ENCODE peak calls at places on chromosomes 4 and X, in eight cellular contexts. E, Z, Q, J, Y, X, K and R are unnamed samples.

GRCh38 chr4:146072381-146072780 is 103.1 kb upstream of the LSM6 start:
- DNase-seq in E (no peak), Z (no peak), Q (no peak), J (no peak), Y (no peak), X (no peak), K (no peak), R (peak)

GRCh38 chr4:108155373-108155772 is 13.4 kb downstream of the LEF1 start:
- DNase-seq in E (no peak), Z (no peak), Q (peak), J (no peak), Y (no peak), X (peak), K (peak), R (no peak)

GRCh38 chrX:2406891-2407518 is 93.8 kb downstream of the DHRSX start:
- DNase-seq in E (no peak), Z (no peak), Q (no peak), J (no peak), Y (no peak), X (no peak), K (no peak), R (no peak)

GRCh38 chr4:126560794-126561193 is 1072.0 kb upstream of the INTU start:
- DNase-seq in E (no peak), Z (no peak), Q (no peak), J (no peak), Y (no peak), X (no peak), K (no peak), R (peak)

GRCh38 chrX:4805559-4805958 is 1092.1 kb upstream of the PRKX start:
- DNase-seq in E (no peak), Z (no peak), Q (no peak), J (no peak), Y (no peak), X (no peak), K (no peak), R (no peak)

GRCh38 chr4:156420557-156420956 is 466.9 kb upstream of the CTSO start:
- DNase-seq in E (no peak), Z (no peak), Q (no peak), J (no peak), Y (no peak), X (no peak), K (peak), R (peak)

GRCh38 chr4:74671074-74671698 is 123.1 kb downstream of the BTC start:
- DNase-seq in E (no peak), Z (peak), Q (peak), J (peak), Y (peak), X (peak), K (peak), R (peak)

GRCh38 chr4:139921551-139922184 is 232.3 kb downstream of the MAML3 start:
- DNase-seq in E (peak), Z (no peak), Q (no peak), J (no peak), Y (peak), X (no peak), K (no peak), R (no peak)

GRCh38 chrX:100207331-100208024 is 202.6 kb downstream of the PCDH19 start:
- DNase-seq in E (no peak), Z (no peak), Q (no peak), J (no peak), Y (no peak), X (no peak), K (no peak), R (no peak)

GRCh38 chr4:145045180-145045579 is 52.8 kb downstream of the ANAPC10 start:
- DNase-seq in E (no peak), Z (no peak), Q (no peak), J (no peak), Y (no peak), X (no peak), K (no peak), R (no peak)

GRCh38 chr4:62193726-62194125 is 993.6 kb downstream of the ADGRL3 start:
- DNase-seq in E (no peak), Z (no peak), Q (no peak), J (no peak), Y (no peak), X (no peak), K (peak), R (no peak)

GRCh38 chr4:25788839-25789238 is 73.9 kb downstream of the SEL1L3 start:
- DNase-seq in E (no peak), Z (no peak), Q (no peak), J (no peak), Y (no peak), X (no peak), K (no peak), R (no peak)

GRCh38 chrX:154032653-154033052 is 13.0 kb upstream of the IRAK1 start:
- DNase-seq in E (no peak), Z (no peak), Q (no peak), J (no peak), Y (no peak), X (no peak), K (no peak), R (no peak)

GRCh38 chr4:123107444-123108252 is 185.3 kb upstream of the NUDT6 start:
- DNase-seq in E (peak), Z (no peak), Q (no peak), J (no peak), Y (no peak), X (no peak), K (no peak), R (no peak)

GRCh38 chr4:146582864-146583263 is 55.8 kb upstream of the POU4F2 start:
- DNase-seq in E (no peak), Z (no peak), Q (no peak), J (peak), Y (no peak), X (no peak), K (no peak), R (peak)

GRCh38 chrX:51144828-51145442 is 187.7 kb upstream of the NUDT10 start:
- DNase-seq in E (no peak), Z (peak), Q (peak), J (peak), Y (peak), X (no peak), K (peak), R (peak)

GRCh38 chr4:52726821-52727580 is 24.2 kb downstream of the ERVMER34-1 start:
- DNase-seq in E (no peak), Z (no peak), Q (no peak), J (no peak), Y (no peak), X (no peak), K (no peak), R (no peak)

GRCh38 chrX:124573458-124573857 is 227.1 kb downstream of the SH2D1A start:
- DNase-seq in E (no peak), Z (no peak), Q (no peak), J (no peak), Y (no peak), X (no peak), K (no peak), R (peak)

GRCh38 chrX:23783569-23784486 is 855 bp downstream of the SAT1 start:
- DNase-seq in E (no peak), Z (no peak), Q (no peak), J (no peak), Y (no peak), X (no peak), K (peak), R (peak)

GRCh38 chrX:65017464-65017863 is 41.2 kb upstream of the ZC4H2 start:
- DNase-seq in E (no peak), Z (no peak), Q (no peak), J (no peak), Y (no peak), X (no peak), K (no peak), R (no peak)